ENCODE peak calls at places on chromosomes 4 and X, in seven cellular contexts. One of them, this sample, is unnamed.

GRCh38 chrX:107563851-107564250 is 64.5 kb upstream of the PRPS1 start:
- DNase-seq in CD8-positive, alpha-beta memory T cell: no peak
- DNase-seq in fibroblast of pulmonary artery: no peak
- DNase-seq in NCI-H1694 treated with DMSO at 0.1 percent for 48 hours: no peak
- DNase-seq in GM03348: no peak
- DNase-seq in left kidney: no peak
- DNase-seq in GM23338: peak
- DNase-seq in this sample: peak

GRCh38 chrX:154097597-154098541 is at the start of gene MECP2:
- DNase-seq in GM03348: peak
- DNase-seq in CD8-positive, alpha-beta memory T cell: peak
- DNase-seq in left kidney: peak
- DNase-seq in GM23338: peak
- DNase-seq in fibroblast of pulmonary artery: peak
- DNase-seq in NCI-H1694 treated with DMSO at 0.1 percent for 48 hours: peak
- DNase-seq in this sample: peak

GRCh38 chrX:153519569-153520285 is 2.3 kb downstream of the ATP2B3 start:
- DNase-seq in NCI-H1694 treated with DMSO at 0.1 percent for 48 hours: no peak
- DNase-seq in left kidney: no peak
- DNase-seq in GM03348: peak
- DNase-seq in GM23338: no peak
- DNase-seq in CD8-positive, alpha-beta memory T cell: no peak
- DNase-seq in fibroblast of pulmonary artery: peak
- DNase-seq in this sample: peak

GRCh38 chrX:84735025-84735424 is 232.8 kb upstream of the HDX start:
- DNase-seq in CD8-positive, alpha-beta memory T cell: no peak
- DNase-seq in fibroblast of pulmonary artery: no peak
- DNase-seq in GM03348: no peak
- DNase-seq in NCI-H1694 treated with DMSO at 0.1 percent for 48 hours: no peak
- DNase-seq in GM23338: no peak
- DNase-seq in left kidney: no peak
- DNase-seq in this sample: peak

GRCh38 chr4:75289843-75290616 is 224.2 kb downstream of the RCHY1 start:
- DNase-seq in fibroblast of pulmonary artery: peak
- DNase-seq in left kidney: peak
- DNase-seq in GM03348: peak
- DNase-seq in CD8-positive, alpha-beta memory T cell: no peak
- DNase-seq in GM23338: peak
- DNase-seq in NCI-H1694 treated with DMSO at 0.1 percent for 48 hours: peak
- DNase-seq in this sample: peak

GRCh38 chrX:139202742-139203410 is 327.7 kb upstream of the F9 start:
- DNase-seq in left kidney: peak
- DNase-seq in NCI-H1694 treated with DMSO at 0.1 percent for 48 hours: no peak
- DNase-seq in CD8-positive, alpha-beta memory T cell: no peak
- DNase-seq in GM03348: no peak
- DNase-seq in fibroblast of pulmonary artery: no peak
- DNase-seq in GM23338: peak
- DNase-seq in this sample: no peak

GRCh38 chr4:153205757-153206156 is 1.5 kb downstream of the TRIM2 start:
- DNase-seq in CD8-positive, alpha-beta memory T cell: no peak
- DNase-seq in GM03348: no peak
- DNase-seq in fibroblast of pulmonary artery: no peak
- DNase-seq in NCI-H1694 treated with DMSO at 0.1 percent for 48 hours: no peak
- DNase-seq in left kidney: peak
- DNase-seq in GM23338: peak
- DNase-seq in this sample: peak

GRCh38 chr4:168923526-168924194 is 86.4 kb downstream of the CBR4 start:
- DNase-seq in fibroblast of pulmonary artery: peak
- DNase-seq in NCI-H1694 treated with DMSO at 0.1 percent for 48 hours: peak
- DNase-seq in GM03348: peak
- DNase-seq in GM23338: peak
- DNase-seq in left kidney: peak
- DNase-seq in CD8-positive, alpha-beta memory T cell: peak
- DNase-seq in this sample: peak

GRCh38 chrX:144916785-144917184 is 330.5 kb upstream of the SPANXN1 start:
- DNase-seq in GM23338: peak
- DNase-seq in fibroblast of pulmonary artery: no peak
- DNase-seq in left kidney: no peak
- DNase-seq in GM03348: no peak
- DNase-seq in NCI-H1694 treated with DMSO at 0.1 percent for 48 hours: no peak
- DNase-seq in CD8-positive, alpha-beta memory T cell: no peak
- DNase-seq in this sample: no peak

GRCh38 chr4:87938746-87939145 is 36.8 kb upstream of the SPP1 start:
- DNase-seq in CD8-positive, alpha-beta memory T cell: no peak
- DNase-seq in GM23338: no peak
- DNase-seq in GM03348: no peak
- DNase-seq in fibroblast of pulmonary artery: no peak
- DNase-seq in left kidney: no peak
- DNase-seq in NCI-H1694 treated with DMSO at 0.1 percent for 48 hours: no peak
- DNase-seq in this sample: no peak

GRCh38 chr4:121370729-121371325 is 10.0 kb downstream of the QRFPR start:
- DNase-seq in NCI-H1694 treated with DMSO at 0.1 percent for 48 hours: peak
- DNase-seq in GM23338: peak
- DNase-seq in CD8-positive, alpha-beta memory T cell: no peak
- DNase-seq in left kidney: peak
- DNase-seq in GM03348: peak
- DNase-seq in fibroblast of pulmonary artery: peak
- DNase-seq in this sample: no peak

GRCh38 chr4:141905751-141906150 is 269.4 kb downstream of the IL15 start:
- DNase-seq in GM03348: peak
- DNase-seq in NCI-H1694 treated with DMSO at 0.1 percent for 48 hours: no peak
- DNase-seq in GM23338: no peak
- DNase-seq in fibroblast of pulmonary artery: peak
- DNase-seq in CD8-positive, alpha-beta memory T cell: no peak
- DNase-seq in left kidney: no peak
- DNase-seq in this sample: no peak

GRCh38 chrX:108399427-108400165 is 38.6 kb downstream of the COL4A6 start:
- DNase-seq in GM03348: no peak
- DNase-seq in left kidney: no peak
- DNase-seq in fibroblast of pulmonary artery: peak
- DNase-seq in GM23338: no peak
- DNase-seq in CD8-positive, alpha-beta memory T cell: no peak
- DNase-seq in NCI-H1694 treated with DMSO at 0.1 percent for 48 hours: no peak
- DNase-seq in this sample: no peak

GRCh38 chr4:98706200-98706813 is 47.9 kb upstream of the TSPAN5 start:
- DNase-seq in CD8-positive, alpha-beta memory T cell: no peak
- DNase-seq in left kidney: no peak
- DNase-seq in GM03348: no peak
- DNase-seq in GM23338: no peak
- DNase-seq in NCI-H1694 treated with DMSO at 0.1 percent for 48 hours: no peak
- DNase-seq in fibroblast of pulmonary artery: no peak
- DNase-seq in this sample: no peak

GRCh38 chr4:136690363-136690762 is 841.9 kb downstream of the PCDH18 start:
- DNase-seq in NCI-H1694 treated with DMSO at 0.1 percent for 48 hours: no peak
- DNase-seq in left kidney: no peak
- DNase-seq in GM23338: no peak
- DNase-seq in fibroblast of pulmonary artery: no peak
- DNase-seq in CD8-positive, alpha-beta memory T cell: no peak
- DNase-seq in GM03348: no peak
- DNase-seq in this sample: no peak

GRCh38 chr4:113707013-113707412 is 54.5 kb downstream of the CAMK2D start:
- DNase-seq in NCI-H1694 treated with DMSO at 0.1 percent for 48 hours: no peak
- DNase-seq in GM03348: peak
- DNase-seq in left kidney: no peak
- DNase-seq in GM23338: no peak
- DNase-seq in CD8-positive, alpha-beta memory T cell: no peak
- DNase-seq in fibroblast of pulmonary artery: peak
- DNase-seq in this sample: no peak

GRCh38 chrX:153571159-153571908 is 27.6 kb downstream of the CCNQ start:
- DNase-seq in fibroblast of pulmonary artery: no peak
- DNase-seq in CD8-positive, alpha-beta memory T cell: no peak
- DNase-seq in left kidney: no peak
- DNase-seq in GM03348: no peak
- DNase-seq in GM23338: no peak
- DNase-seq in NCI-H1694 treated with DMSO at 0.1 percent for 48 hours: peak
- DNase-seq in this sample: no peak

GRCh38 chr4:78645853-78646757 is 94.5 kb downstream of the ANXA3 start:
- DNase-seq in GM03348: peak
- DNase-seq in NCI-H1694 treated with DMSO at 0.1 percent for 48 hours: no peak
- DNase-seq in left kidney: peak
- DNase-seq in fibroblast of pulmonary artery: peak
- DNase-seq in CD8-positive, alpha-beta memory T cell: no peak
- DNase-seq in GM23338: no peak
- DNase-seq in this sample: peak

GRCh38 chrX:19552793-19553192 is 37.5 kb upstream of the MAP3K15 start:
- DNase-seq in left kidney: no peak
- DNase-seq in GM03348: no peak
- DNase-seq in NCI-H1694 treated with DMSO at 0.1 percent for 48 hours: no peak
- DNase-seq in GM23338: no peak
- DNase-seq in fibroblast of pulmonary artery: no peak
- DNase-seq in CD8-positive, alpha-beta memory T cell: no peak
- DNase-seq in this sample: no peak

GRCh38 chr4:159925770-159926169 is 822.9 kb downstream of the RAPGEF2 start:
- DNase-seq in NCI-H1694 treated with DMSO at 0.1 percent for 48 hours: no peak
- DNase-seq in CD8-positive, alpha-beta memory T cell: no peak
- DNase-seq in GM23338: peak
- DNase-seq in fibroblast of pulmonary artery: no peak
- DNase-seq in left kidney: no peak
- DNase-seq in GM03348: no peak
- DNase-seq in this sample: no peak

GRCh38 chrX:149497626-149498025 is 7.5 kb downstream of the IDS start:
- DNase-seq in left kidney: no peak
- DNase-seq in NCI-H1694 treated with DMSO at 0.1 percent for 48 hours: no peak
- DNase-seq in fibroblast of pulmonary artery: no peak
- DNase-seq in CD8-positive, alpha-beta memory T cell: no peak
- DNase-seq in GM23338: no peak
- DNase-seq in GM03348: peak
- DNase-seq in this sample: peak

GRCh38 chr4:10664408-10664807 is 20.2 kb downstream of the CLNK start:
- DNase-seq in GM03348: peak
- DNase-seq in NCI-H1694 treated with DMSO at 0.1 percent for 48 hours: no peak
- DNase-seq in fibroblast of pulmonary artery: peak
- DNase-seq in CD8-positive, alpha-beta memory T cell: no peak
- DNase-seq in GM23338: no peak
- DNase-seq in left kidney: no peak
- DNase-seq in this sample: no peak

GRCh38 chr4:32117696-32118095 is 1397.5 kb downstream of the PCDH7 start:
- DNase-seq in CD8-positive, alpha-beta memory T cell: no peak
- DNase-seq in fibroblast of pulmonary artery: no peak
- DNase-seq in GM03348: no peak
- DNase-seq in left kidney: no peak
- DNase-seq in GM23338: peak
- DNase-seq in NCI-H1694 treated with DMSO at 0.1 percent for 48 hours: no peak
- DNase-seq in this sample: no peak

GRCh38 chr4:136985683-136986082 is 546.6 kb downstream of the PCDH18 start:
- DNase-seq in CD8-positive, alpha-beta memory T cell: no peak
- DNase-seq in NCI-H1694 treated with DMSO at 0.1 percent for 48 hours: no peak
- DNase-seq in fibroblast of pulmonary artery: no peak
- DNase-seq in left kidney: no peak
- DNase-seq in GM23338: no peak
- DNase-seq in GM03348: no peak
- DNase-seq in this sample: no peak

GRCh38 chr4:84901173-84901572 is 65.3 kb downstream of the WDFY3 start:
- DNase-seq in CD8-positive, alpha-beta memory T cell: no peak
- DNase-seq in fibroblast of pulmonary artery: no peak
- DNase-seq in NCI-H1694 treated with DMSO at 0.1 percent for 48 hours: no peak
- DNase-seq in GM23338: peak
- DNase-seq in GM03348: no peak
- DNase-seq in left kidney: no peak
- DNase-seq in this sample: no peak